ENCODE peak calls at places on chromosomes 1 and 21, in nine cellular contexts. L is ascending aorta, H is mucosa of descending colon, T is GM12865, A is heart left ventricle, X is body of pancreas, S is prostate gland, Z is HepG2, R is MM.1S. G is an unnamed sample.

GRCh38 chr1:7018826-7019225 is 233.6 kb downstream of the CAMTA1 start:
- DNase-seq in L (no peak), R (no peak), Z (no peak), A (no peak), T (no peak), S (no peak), H (no peak), X (no peak), G (no peak)

GRCh38 chr21:40117236-40117635 is 250.0 kb downstream of the PCP4 start:
- DNase-seq in R (no peak), S (no peak), X (no peak), T (no peak), L (no peak), A (no peak), Z (no peak), H (no peak), G (no peak)

GRCh38 chr1:27430903-27431653 is 38.7 kb downstream of the GPR3 start:
- DNase-seq in L (no peak), T (peak), S (peak), X (no peak), A (no peak), H (no peak), Z (no peak), R (peak), G (no peak)

GRCh38 chr1:25967308-25967707 is 30.6 kb downstream of the PAFAH2 start:
- DNase-seq in T (no peak), H (no peak), L (no peak), X (no peak), A (no peak), Z (no peak), S (no peak), R (no peak), G (no peak)

GRCh38 chr1:217660353-217661062 is 29.4 kb downstream of the SPATA17 start:
- DNase-seq in R (peak), S (no peak), H (no peak), X (no peak), A (no peak), L (no peak), Z (peak), T (peak), G (no peak)

GRCh38 chr1:7343917-7344316 is 427.2 kb upstream of the VAMP3 start:
- DNase-seq in L (no peak), R (no peak), T (no peak), H (no peak), A (no peak), X (no peak), Z (no peak), S (no peak), G (no peak)

GRCh38 chr1:27560271-27561125 is 43.4 kb downstream of the AHDC1 start:
- DNase-seq in Z (no peak), L (no peak), X (no peak), A (no peak), S (no peak), R (no peak), T (no peak), H (no peak), G (no peak)

GRCh38 chr1:30912203-30912602 is 3.6 kb upstream of the SDC3 start:
- DNase-seq in L (no peak), T (no peak), S (no peak), R (no peak), Z (no peak), A (no peak), X (no peak), H (no peak), G (no peak)

GRCh38 chr1:150065184-150065871 is 2.2 kb upstream of the VPS45 start:
- DNase-seq in L (no peak), A (no peak), T (no peak), S (no peak), Z (no peak), R (no peak), H (no peak), X (no peak), G (no peak)

GRCh38 chr1:112674440-112674985 is at the start of gene MOV10:
- DNase-seq in X (peak), L (no peak), R (peak), Z (peak), T (peak), A (peak), S (peak), H (peak), G (peak)

GRCh38 chr1:112673589-112674439 is 645 bp upstream of the MOV10 start:
- DNase-seq in H (no peak), Z (peak), L (no peak), X (peak), A (no peak), S (peak), T (peak), R (peak), G (no peak)

GRCh38 chr1:112676543-112676942 is 2.1 kb downstream of the MOV10 start:
- DNase-seq in X (no peak), A (no peak), H (no peak), L (no peak), S (no peak), R (no peak), T (no peak), Z (no peak), G (no peak)

GRCh38 chr1:112675728-112676381 is 1.4 kb downstream of the MOV10 start:
- DNase-seq in A (no peak), L (no peak), Z (no peak), T (no peak), X (no peak), H (no peak), S (no peak), R (no peak), G (no peak)

DNA sequence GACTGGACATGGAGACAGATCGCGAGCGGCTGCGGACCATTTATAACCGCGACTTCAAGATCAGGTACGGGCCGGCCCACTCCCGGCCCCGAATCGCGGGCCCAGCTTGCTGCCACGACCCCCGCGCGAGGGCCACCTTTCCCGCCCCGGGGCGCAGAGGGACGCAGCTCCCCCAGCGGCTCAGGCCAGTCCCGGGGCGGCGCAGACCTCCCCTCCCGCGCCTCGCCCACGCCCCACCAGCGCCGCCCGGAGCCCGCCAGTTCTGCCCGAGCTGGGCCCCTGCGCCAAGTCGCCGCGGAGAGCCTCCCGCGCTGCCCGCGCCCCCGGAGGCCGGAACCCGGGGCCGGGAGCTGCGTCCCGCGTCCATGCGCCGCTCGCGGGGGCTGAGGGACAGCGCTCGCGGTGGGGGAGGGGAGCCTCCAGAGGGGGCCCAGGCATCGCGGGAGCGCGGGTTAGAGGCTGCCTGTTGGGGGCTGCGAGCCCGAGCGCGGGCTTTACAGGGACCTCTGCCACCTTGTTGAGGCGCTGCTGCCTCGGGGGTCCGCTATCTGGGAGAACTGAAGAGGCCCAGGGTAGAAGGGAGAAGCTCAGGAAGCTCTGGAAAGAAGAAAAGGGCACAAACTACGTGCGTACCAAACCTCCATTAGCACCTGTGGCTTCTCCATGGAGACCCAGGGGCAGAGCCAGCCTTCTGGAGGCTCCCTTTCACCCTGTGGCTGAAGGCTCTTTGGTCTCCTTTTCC is 698 bp downstream of the MOV10 start:
- DNase-seq in L (no peak), Z (peak), X (peak), T (no peak), S (peak), R (no peak), A (peak), H (peak), G (no peak)
- TF ChIP-seq CTCF in L (no peak), Z (peak), X (peak), T (peak), S (no peak), R (no peak), A (peak), H (no peak), G (peak)

GRCh38 chr1:12161662-12162458 is 4.9 kb upstream of the TNFRSF1B start:
- DNase-seq in H (peak), A (peak), R (peak), Z (no peak), S (peak), T (peak), L (peak), X (peak), G (peak)
- H3K4me3 ChIP-seq in H (no peak), A (no peak), R (no peak), Z (no peak), S (no peak), T (no peak), L (no peak), X (no peak), G (no peak)

GRCh38 chr1:100924991-100925390 is 29.1 kb downstream of the SLC30A7 start:
- DNase-seq in A (no peak), Z (no peak), S (no peak), X (no peak), R (no peak), L (no peak), T (no peak), H (no peak), G (no peak)

GRCh38 chr1:100930494-100930893 is 34.6 kb downstream of the SLC30A7 start:
- DNase-seq in X (no peak), T (no peak), A (no peak), R (no peak), H (no peak), S (no peak), L (no peak), Z (no peak), G (no peak)

GRCh38 chr1:100927276-100927675 is 31.4 kb downstream of the SLC30A7 start:
- DNase-seq in S (no peak), H (no peak), R (no peak), Z (no peak), A (no peak), L (no peak), T (peak), X (no peak), G (no peak)

GRCh38 chr1:100926240-100926639 is 30.4 kb downstream of the SLC30A7 start:
- DNase-seq in R (no peak), L (no peak), X (no peak), A (no peak), H (no peak), Z (no peak), S (no peak), T (no peak), G (no peak)

GRCh38 chr1:100928128-100928527 is 32.2 kb downstream of the SLC30A7 start:
- DNase-seq in L (no peak), H (no peak), Z (no peak), S (no peak), A (no peak), R (no peak), T (no peak), X (no peak), G (no peak)
- TF ChIP-seq CTCF in L (no peak), H (no peak), Z (no peak), S (no peak), A (peak), R (no peak), T (no peak), X (no peak), G (no peak)

GRCh38 chr21:31455506-31455905 is 111.4 kb upstream of the TIAM1 start:
- DNase-seq in T (no peak), X (no peak), L (no peak), A (no peak), R (no peak), H (no peak), Z (no peak), S (no peak), G (no peak)

GRCh38 chr21:31460985-31461384 is 116.9 kb upstream of the TIAM1 start:
- DNase-seq in R (no peak), L (no peak), X (no peak), A (no peak), S (no peak), Z (no peak), H (no peak), T (no peak), G (no peak)

GRCh38 chr21:31459457-31459856 is 115.4 kb upstream of the TIAM1 start:
- DNase-seq in S (no peak), H (no peak), A (no peak), T (no peak), R (no peak), Z (no peak), X (no peak), L (no peak), G (no peak)

GRCh38 chr21:31457675-31458074 is 113.6 kb upstream of the TIAM1 start:
- DNase-seq in L (no peak), H (no peak), Z (no peak), T (no peak), A (no peak), X (no peak), R (peak), S (no peak), G (no peak)

DNA sequence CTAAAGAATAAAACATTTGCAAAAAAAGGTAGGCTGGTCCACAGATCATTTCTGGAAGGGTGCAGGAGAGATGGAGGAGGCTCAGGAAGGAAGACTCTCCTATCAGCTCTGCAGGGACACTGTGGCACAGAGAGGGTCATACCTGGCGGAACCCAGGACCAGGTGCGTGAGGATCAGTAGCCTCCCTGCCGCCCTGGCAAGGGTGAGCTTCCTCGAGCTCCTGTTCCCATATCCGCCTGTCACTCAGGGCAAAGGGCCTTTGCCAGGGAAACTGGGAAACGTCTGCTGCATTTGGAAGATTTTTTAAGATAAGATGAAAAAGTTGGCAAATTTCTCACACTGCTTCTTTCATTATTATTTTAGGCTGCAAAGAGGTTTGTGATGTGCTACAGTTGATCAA is 112.1 kb upstream of the TIAM1 start:
- DNase-seq in R (no peak), T (no peak), H (no peak), X (no peak), S (no peak), L (no peak), A (no peak), Z (no peak), G (no peak)
- H3K4me3 ChIP-seq in R (no peak), T (no peak), H (no peak), X (no peak), S (no peak), L (no peak), A (no peak), Z (no peak), G (no peak)

GRCh38 chr1:236774926-236775325 is 20.2 kb upstream of the MTR start:
- DNase-seq in H (no peak), Z (peak), X (no peak), A (no peak), L (no peak), T (no peak), R (no peak), S (no peak), G (no peak)
- TF ChIP-seq CTCF in H (no peak), Z (peak), X (peak), A (peak), L (peak), T (peak), R (no peak), S (no peak), G (peak)

GRCh38 chr1:160853756-160854155 is 8.9 kb downstream of the CD244 start:
- DNase-seq in X (no peak), A (no peak), Z (no peak), R (no peak), H (no peak), S (no peak), T (no peak), L (no peak), G (no peak)

GRCh38 chr1:160859166-160859565 is 3.5 kb downstream of the CD244 start:
- DNase-seq in R (no peak), T (no peak), L (no peak), Z (no peak), X (no peak), S (no peak), H (no peak), A (no peak), G (no peak)

GRCh38 chr1:160853014-160853413 is 9.7 kb downstream of the CD244 start:
- DNase-seq in T (no peak), S (no peak), H (no peak), R (no peak), A (no peak), Z (no peak), X (no peak), L (no peak), G (no peak)

GRCh38 chr1:160858127-160858909 is 4.4 kb downstream of the CD244 start:
- DNase-seq in Z (no peak), R (no peak), X (no peak), S (no peak), L (no peak), A (peak), H (peak), T (no peak), G (no peak)

GRCh38 chr1:160855181-160855981 is 7.3 kb downstream of the CD244 start:
- DNase-seq in A (no peak), L (no peak), T (peak), H (no peak), S (no peak), Z (no peak), R (no peak), X (no peak), G (no peak)
- H3K4me3 ChIP-seq in A (no peak), L (no peak), T (no peak), H (no peak), S (no peak), Z (no peak), R (no peak), X (no peak), G (no peak)

GRCh38 chr1:203239906-203240305 is 10.4 kb upstream of the CHIT1 start:
- DNase-seq in A (no peak), X (no peak), R (no peak), Z (no peak), T (no peak), S (no peak), L (no peak), H (no peak), G (no peak)

GRCh38 chr1:203238535-203238934 is 9.1 kb upstream of the CHIT1 start:
- DNase-seq in T (no peak), A (no peak), R (peak), L (no peak), X (no peak), S (no peak), Z (no peak), H (no peak), G (no peak)
- TF ChIP-seq CTCF in T (no peak), A (no peak), R (no peak), L (no peak), X (no peak), S (no peak), Z (no peak), H (no peak), G (no peak)

GRCh38 chr1:3905953-3906671 is 6.0 kb upstream of the C1orf174 start:
- DNase-seq in A (no peak), X (no peak), H (no peak), R (no peak), T (no peak), S (no peak), L (no peak), Z (no peak), G (no peak)

GRCh38 chr1:3907621-3908165 is 7.6 kb upstream of the C1orf174 start:
- DNase-seq in X (no peak), Z (no peak), H (no peak), S (no peak), L (no peak), T (no peak), A (no peak), R (no peak), G (no peak)

GRCh38 chr1:3906672-3907020 is 6.6 kb upstream of the C1orf174 start:
- DNase-seq in R (no peak), H (no peak), A (no peak), L (no peak), Z (no peak), T (no peak), X (no peak), S (no peak), G (no peak)

GRCh38 chr1:3905266-3905952 is 5.3 kb upstream of the C1orf174 start:
- DNase-seq in X (no peak), T (no peak), R (no peak), Z (no peak), S (no peak), L (no peak), A (no peak), H (no peak), G (no peak)

GRCh38 chr1:3907031-3907534 is 7.0 kb upstream of the C1orf174 start:
- DNase-seq in A (no peak), H (no peak), T (peak), Z (no peak), S (no peak), X (no peak), L (no peak), R (no peak), G (no peak)
- H3K4me3 ChIP-seq in A (no peak), H (no peak), T (no peak), Z (no peak), S (no peak), X (no peak), L (no peak), R (no peak), G (no peak)

DNA sequence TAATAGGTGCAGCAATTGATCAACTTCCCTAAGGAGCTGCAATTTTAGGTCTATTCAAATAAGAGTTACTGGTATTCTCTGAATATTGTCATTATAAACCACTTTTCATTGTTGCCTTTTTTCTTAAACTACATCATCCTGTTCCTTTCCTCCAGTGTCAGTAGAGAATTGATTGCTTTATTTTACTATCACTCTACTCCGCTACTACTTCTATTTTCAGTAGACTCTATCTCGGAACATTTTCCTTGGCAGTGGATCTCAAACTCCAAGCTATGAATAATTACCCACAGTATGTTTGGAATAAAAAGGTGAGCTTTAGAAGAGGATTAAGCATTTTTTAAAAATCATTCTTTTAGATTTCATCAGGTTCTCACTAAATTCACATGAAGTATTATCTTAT is 224.9 kb downstream of the GREM2 start:
- DNase-seq in R (no peak), H (no peak), Z (no peak), T (no peak), A (no peak), X (no peak), L (no peak), S (no peak), G (no peak)
- TF ChIP-seq CTCF in R (no peak), H (no peak), Z (no peak), T (no peak), A (no peak), X (no peak), L (no peak), S (no peak), G (no peak)

G was measured in GM12864.